ENCODE peak calls at places on chromosome 20, in five cellular contexts. A, V, O, Y and F are unnamed samples.

GRCh38 chr20:4726710-4727391 is 5.1 kb downstream of the PRND start:
- DNase-seq in Y (no peak), V (no peak), O (no peak), A (peak), F (no peak)

GRCh38 chr20:33840759-33841438 is 29.8 kb downstream of the CHMP4B start:
- DNase-seq in V (no peak), Y (no peak), A (no peak), O (no peak), F (no peak)

GRCh38 chr20:45372646-45373352 is 5.3 kb downstream of the TP53TG5 start:
- DNase-seq in A (no peak), V (no peak), O (no peak), Y (no peak), F (no peak)

GRCh38 chr20:45329497-45330319 is 18.5 kb downstream of the SDC4 start:
- DNase-seq in A (no peak), V (no peak), Y (no peak), O (no peak), F (no peak)

GRCh38 chr20:14972690-14973089 is 635.3 kb upstream of the FLRT3 start:
- DNase-seq in O (no peak), A (no peak), V (no peak), Y (no peak), F (no peak)

GRCh38 chr20:33677991-33678431 is 3.8 kb upstream of the NECAB3 start:
- DNase-seq in O (no peak), A (no peak), Y (no peak), V (no peak), F (no peak)

GRCh38 chr20:3436864-3437574 is 29.6 kb upstream of the DNAAF9 start:
- DNase-seq in A (no peak), Y (no peak), O (no peak), V (no peak), F (no peak)

GRCh38 chr20:53949319-53949839 is 121.0 kb downstream of the BCAS1 start:
- DNase-seq in V (peak), Y (peak), O (no peak), A (peak), F (peak)

GRCh38 chr20:7981374-7981773 is 38.2 kb downstream of the TMX4 start:
- DNase-seq in Y (no peak), V (no peak), O (no peak), A (no peak), F (no peak)

GRCh38 chr20:46787986-46788762 is 78.7 kb downstream of the SLC2A10 start:
- DNase-seq in Y (no peak), O (no peak), A (no peak), V (no peak), F (no peak)

GRCh38 chr20:59269396-59270025 is 30.9 kb upstream of the EDN3 start:
- DNase-seq in A (no peak), O (no peak), Y (no peak), V (no peak), F (peak)

GRCh38 chr20:64084209-64085152 is at the start of gene LKAAEAR1:
- DNase-seq in V (no peak), Y (no peak), A (no peak), O (no peak), F (no peak)

GRCh38 chr20:41734506-41734945 is 116.3 kb upstream of the CHD6 start:
- DNase-seq in A (peak), Y (peak), O (no peak), V (peak), F (peak)